ENCODE peak calls at places on chromosomes 1 and 21, in ten cellular contexts. S is Calu3; H is activated effector memory CD4-positive, alpha-beta T cell treated with Interleukin-2 at 50 U/mL for 16 hours; R is ELF-1; Q is NCI-H1092 treated with DMSO at 0.1 percent for 48 hours; P is endothelial cell; D is stimulated activated CD4-positive, alpha-beta T cell treated with anti-CD3 and anti-CD28 coated beads, Interleukin-12 subunit alpha, Interleukin-12 subunit beta, amount 100 ng/mL, for 4 hours; Z is left colon; X is CD4-positive, alpha-beta T cell; F is B cell. O is an unnamed sample.

GRCh38 chr1:21669287-21670058 is at the start of gene RAP1GAP:
- DNase-seq in P (peak), F (peak), X (peak), S (no peak), D (no peak), H (no peak), Q (peak), Z (peak), R (peak), O (peak)

GRCh38 chr1:76826072-76826827 is 41.0 kb upstream of the ST6GALNAC5 start:
- DNase-seq in R (no peak), Q (no peak), H (no peak), S (no peak), D (no peak), F (no peak), X (no peak), P (no peak), Z (no peak), O (no peak)

GRCh38 chr1:160205974-160206369 is 788 bp downstream of the PEA15 start:
- DNase-seq in Q (no peak), H (peak), F (no peak), S (peak), Z (peak), R (peak), D (peak), P (no peak), X (peak), O (peak)

GRCh38 chr1:67748630-67749029 is 63.6 kb downstream of the GADD45A start:
- DNase-seq in F (no peak), H (no peak), D (no peak), Q (no peak), Z (no peak), R (no peak), S (peak), X (no peak), P (no peak), O (no peak)

GRCh38 chr1:226064816-226065248 is 2.3 kb downstream of the H3-3A start:
- DNase-seq in P (peak), X (peak), Q (peak), S (peak), H (peak), R (no peak), Z (no peak), F (peak), D (no peak), O (no peak)

GRCh38 chr21:44000360-44000759 is 11.7 kb upstream of the TRAPPC10 start:
- DNase-seq in S (no peak), R (no peak), H (no peak), F (no peak), Z (no peak), X (no peak), Q (no peak), P (no peak), D (no peak), O (no peak)

GRCh38 chr1:175902281-175902680 is 158.9 kb upstream of the TNR start:
- DNase-seq in Q (no peak), X (no peak), H (no peak), S (no peak), P (no peak), F (no peak), D (no peak), Z (no peak), R (no peak), O (no peak)

GRCh38 chr1:17531682-17532487 is 7.6 kb upstream of the ARHGEF10L start:
- DNase-seq in R (peak), F (no peak), H (no peak), S (no peak), D (no peak), Q (peak), P (no peak), Z (peak), X (no peak), O (peak)

GRCh38 chr1:246959944-246960693 is 28.4 kb upstream of the AHCTF1 start:
- DNase-seq in R (no peak), Q (no peak), F (peak), X (no peak), D (no peak), Z (no peak), S (no peak), H (no peak), P (no peak), O (no peak)

GRCh38 chr1:228177936-228178710 is 12.5 kb downstream of the IBA57 start:
- DNase-seq in S (no peak), R (no peak), X (no peak), P (no peak), H (no peak), D (no peak), F (no peak), Q (no peak), Z (no peak), O (no peak)

GRCh38 chr1:60274422-60275419 is 201.2 kb upstream of the C1orf87 start:
- DNase-seq in D (no peak), Z (no peak), S (no peak), R (no peak), X (no peak), H (no peak), Q (no peak), P (no peak), F (no peak), O (no peak)

GRCh38 chr1:2802421-2802961 is 998 bp upstream of the TTC34 start:
- DNase-seq in R (no peak), S (no peak), Q (no peak), Z (no peak), P (no peak), D (no peak), H (no peak), X (no peak), F (no peak), O (peak)

GRCh38 chr1:121519042-121519755 is 334.4 kb downstream of the SRGAP2C start:
- DNase-seq in R (peak), P (peak), X (peak), F (peak), S (peak), Z (peak), D (peak), Q (peak), H (peak), O (peak)

GRCh38 chr1:40810915-40811314 is 27.3 kb downstream of the KCNQ4 start:
- DNase-seq in D (no peak), F (no peak), Z (no peak), R (no peak), S (no peak), P (no peak), X (no peak), H (no peak), Q (no peak), O (no peak)

GRCh38 chr1:25031601-25031965 is 101.5 kb upstream of the RUNX3 start:
- DNase-seq in S (no peak), P (no peak), Z (no peak), F (no peak), Q (no peak), X (no peak), H (no peak), D (peak), R (no peak), O (no peak)

GRCh38 chr21:41501919-41502318 is 6.0 kb downstream of the TMPRSS2 start:
- DNase-seq in S (no peak), D (no peak), F (no peak), R (no peak), Q (no peak), Z (peak), X (no peak), P (no peak), H (no peak), O (no peak)

GRCh38 chr21:43959231-43960041 is 52.7 kb upstream of the TRAPPC10 start:
- DNase-seq in D (no peak), H (no peak), F (no peak), X (no peak), R (no peak), S (no peak), P (no peak), Z (no peak), Q (no peak), O (no peak)

GRCh38 chr1:61244114-61244513 is 161.8 kb downstream of the NFIA start:
- DNase-seq in P (no peak), Q (peak), R (no peak), Z (no peak), H (no peak), S (no peak), D (no peak), X (no peak), F (no peak), O (no peak)

GRCh38 chr1:117590273-117590925 is 15.4 kb upstream of the TENT5C start:
- DNase-seq in H (no peak), P (no peak), D (no peak), Z (peak), F (no peak), S (no peak), Q (no peak), R (no peak), X (no peak), O (no peak)

GRCh38 chr21:31107151-31107785 is 69.0 kb upstream of the KRTAP19-8 start:
- DNase-seq in Z (no peak), X (no peak), F (no peak), P (no peak), S (no peak), Q (no peak), D (no peak), H (no peak), R (no peak), O (no peak)

GRCh38 chr1:212520746-212521145 is 87.8 kb upstream of the ATF3 start:
- DNase-seq in R (no peak), X (no peak), Q (no peak), Z (peak), D (no peak), S (no peak), H (no peak), F (no peak), P (no peak), O (no peak)

GRCh38 chr1:10622896-10623295 is 148.1 kb downstream of the PEX14 start:
- DNase-seq in H (no peak), S (no peak), P (no peak), Z (no peak), D (no peak), R (no peak), Q (no peak), X (no peak), F (no peak), O (no peak)

GRCh38 chr1:181714428-181714827 is 231.1 kb downstream of the CACNA1E start:
- DNase-seq in H (no peak), S (no peak), D (no peak), X (no peak), P (no peak), Q (no peak), F (no peak), R (peak), Z (no peak), O (no peak)

GRCh38 chr1:109923946-109924275 is 13.3 kb downstream of the CSF1 start:
- DNase-seq in D (no peak), P (no peak), H (no peak), X (no peak), Z (no peak), S (no peak), Q (no peak), R (no peak), F (no peak), O (no peak)

GRCh38 chr1:204880906-204881305 is 10.2 kb downstream of the NFASC start:
- DNase-seq in Q (no peak), F (no peak), H (no peak), P (no peak), S (no peak), R (no peak), D (no peak), X (no peak), Z (no peak), O (no peak)

GRCh38 chr1:193406901-193407300 is 220.5 kb upstream of the B3GALT2 start:
- DNase-seq in R (no peak), S (no peak), Z (no peak), X (no peak), D (no peak), H (no peak), F (peak), P (no peak), Q (peak), O (no peak)

GRCh38 chr1:232868793-232869491 is 63.7 kb downstream of the MAP10 start:
- DNase-seq in H (no peak), D (no peak), S (peak), Q (peak), X (no peak), F (no peak), Z (no peak), R (peak), P (no peak), O (peak)

GRCh38 chr1:195663549-195664280 is 944.5 kb downstream of the KCNT2 start:
- DNase-seq in Q (no peak), Z (no peak), H (no peak), X (no peak), F (no peak), R (peak), S (peak), D (no peak), P (no peak), O (no peak)